ENCODE peak calls at places on chromosomes 4 and X, in six cellular contexts. M, E, P, H, F and Y are unnamed samples.

GRCh38 chrX:109890910-109891502 is 111.9 kb upstream of the TMEM164 start:
- DNase-seq in M (no peak), E (peak; percentile 45), P (peak; percentile 34), H (peak; percentile 5), F (no peak), Y (no peak)

GRCh38 chr4:1638272-1638598 is 45.9 kb downstream of the FAM53A start:
- DNase-seq in M (no peak), E (no peak), P (no peak), H (no peak), F (no peak), Y (no peak)

GRCh38 chrX:136542281-136542680 is 10.3 kb downstream of the VGLL1 start:
- DNase-seq in M (no peak), E (no peak), P (no peak), H (no peak), F (no peak), Y (no peak)

GRCh38 chr4:1762264-1763010 is 30.7 kb upstream of the FGFR3 start:
- DNase-seq in M (no peak), E (no peak), P (no peak), H (no peak), F (no peak), Y (no peak)

GRCh38 chr4:88110826-88111225 is 47.6 kb downstream of the ABCG2 start:
- DNase-seq in M (no peak), E (no peak), P (no peak), H (no peak), F (no peak), Y (no peak)

GRCh38 chrX:19753368-19753767 is 134.0 kb downstream of the SH3KBP1 start:
- DNase-seq in M (no peak), E (no peak), P (no peak), H (no peak), F (no peak), Y (no peak)

GRCh38 chr4:1539859-1540600 is 133.8 kb upstream of the NKX1-1 start:
- DNase-seq in M (no peak), E (no peak), P (no peak), H (no peak), F (no peak), Y (no peak)

GRCh38 chrX:11553594-11553993 is 112.1 kb downstream of the ARHGAP6 start:
- DNase-seq in M (no peak), E (no peak), P (no peak), H (no peak), F (no peak), Y (no peak)

GRCh38 chr4:55013431-55013955 is 111.9 kb downstream of the KDR start:
- DNase-seq in M (no peak), E (no peak), P (no peak), H (no peak), F (no peak), Y (no peak)

GRCh38 chrX:51837926-51838325 is 55.5 kb upstream of the MAGED1 start:
- DNase-seq in M (no peak), E (no peak), P (no peak), H (no peak), F (peak; percentile 22), Y (no peak)

GRCh38 chrX:141142946-141143345 is 34.0 kb downstream of the LDOC1 start:
- DNase-seq in M (no peak), E (peak; percentile 1), P (no peak), H (no peak), F (no peak), Y (no peak)

GRCh38 chrX:386239-386767 is 404 bp downstream of the PPP2R3B start:
- DNase-seq in M (no peak), E (no peak), P (no peak), H (no peak), F (no peak), Y (no peak)

GRCh38 chr4:79078339-79078738 is 139.1 kb upstream of the PAQR3 start:
- DNase-seq in M (no peak), E (no peak), P (no peak), H (no peak), F (no peak), Y (no peak)

GRCh38 chr4:54213812-54214211 is 15.3 kb upstream of the PDGFRA start:
- DNase-seq in M (no peak), E (peak; percentile 23), P (no peak), H (no peak), F (no peak), Y (no peak)

GRCh38 chrX:20623448-20623847 is 356.7 kb upstream of the RPS6KA3 start:
- DNase-seq in M (no peak), E (peak; percentile 69), P (no peak), H (no peak), F (peak; percentile 3), Y (no peak)

GRCh38 chrX:124736553-124737240 is 390.3 kb downstream of the SH2D1A start:
- DNase-seq in M (no peak), E (no peak), P (peak; percentile 25), H (peak; percentile 28), F (no peak), Y (no peak)

GRCh38 chr4:10179957-10180602 is 63.5 kb upstream of the WDR1 start:
- DNase-seq in M (no peak), E (no peak), P (no peak), H (no peak), F (no peak), Y (no peak)

GRCh38 chr4:78616046-78616498 is 64.5 kb downstream of the ANXA3 start:
- DNase-seq in M (no peak), E (no peak), P (no peak), H (no peak), F (peak; percentile 27), Y (no peak)

GRCh38 chrX:131571348-131571747 is 27.5 kb downstream of the OR13H1 start:
- DNase-seq in M (no peak), E (peak; percentile 42), P (no peak), H (no peak), F (no peak), Y (no peak)

GRCh38 chrX:40105791-40106676 is 8.3 kb upstream of the BCOR start:
- DNase-seq in M (no peak), E (no peak), P (peak; percentile 66), H (peak; percentile 61), F (no peak), Y (peak; percentile 55)

GRCh38 chr4:15349426-15349825 is 78.4 kb upstream of the C1QTNF7 start:
- DNase-seq in M (no peak), E (no peak), P (no peak), H (no peak), F (no peak), Y (no peak)

GRCh38 chr4:17597517-17597916 is 16.9 kb upstream of the MED28 start:
- DNase-seq in M (no peak), E (peak; percentile 30), P (no peak), H (no peak), F (no peak), Y (no peak)

GRCh38 chrX:134688839-134689238 is 30.6 kb upstream of the PLAC1 start:
- DNase-seq in M (no peak), E (peak; percentile 91), P (no peak), H (no peak), F (no peak), Y (no peak)

GRCh38 chr4:83217721-83218522 is 66.7 kb downstream of the COQ2 start:
- DNase-seq in M (no peak), E (peak; percentile 22), P (peak; percentile 24), H (peak; percentile 51), F (no peak), Y (no peak)

GRCh38 chrX:113675278-113675677 is 834.6 kb upstream of the AMOT start:
- DNase-seq in M (no peak), E (no peak), P (no peak), H (no peak), F (peak; percentile 10), Y (no peak)

GRCh38 chr4:83252782-83253405 is 31.7 kb downstream of the COQ2 start:
- DNase-seq in M (no peak), E (peak; percentile 62), P (peak; percentile 57), H (peak; percentile 48), F (peak; percentile 71), Y (no peak)

GRCh38 chr4:158302076-158302866 is 92.0 kb downstream of the TMEM144 start:
- DNase-seq in M (peak; percentile 33), E (no peak), P (no peak), H (no peak), F (peak; percentile 73), Y (no peak)

GRCh38 chr4:140357868-140358267 is 15.6 kb upstream of the SCOC start:
- DNase-seq in M (no peak), E (no peak), P (no peak), H (no peak), F (no peak), Y (no peak)

GRCh38 chrX:48695925-48696300 is 621 bp upstream of the SUV39H1 start:
- DNase-seq in M (no peak), E (no peak), P (no peak), H (no peak), F (no peak), Y (no peak)

GRCh38 chr4:149980125-149980682 is 98.0 kb upstream of the DCLK2 start:
- DNase-seq in M (no peak), E (no peak), P (no peak), H (no peak), F (no peak), Y (no peak)

GRCh38 chrX:124388562-124388961 is 42.2 kb downstream of the SH2D1A start:
- DNase-seq in M (no peak), E (peak; percentile 36), P (peak; percentile 44), H (no peak), F (peak; percentile 19), Y (no peak)

GRCh38 chr4:133903029-133903428 is 298.6 kb downstream of the PABPC4L start:
- DNase-seq in M (no peak), E (no peak), P (no peak), H (no peak), F (no peak), Y (no peak)

GRCh38 chrX:34880656-34881055 is 61.9 kb upstream of the FAM47B start:
- DNase-seq in M (peak; percentile 18), E (peak; percentile 38), P (no peak), H (no peak), F (peak; percentile 46), Y (no peak)